ENCODE peak calls at places on chromosomes 11 and 22, in ten cellular contexts. R, F, C, N, E, Q, X, L, Y and H are unnamed samples.

GRCh38 chr11:133403900-133404299 is 128.4 kb downstream of the OPCML start:
- DNase-seq in R (no peak), F (no peak), C (peak; percentile 5), N (no peak), E (peak; percentile 23), Q (no peak), X (no peak), L (peak; percentile 22), Y (no peak), H (no peak)

GRCh38 chr11:85182437-85183109 is 444.6 kb downstream of the DLG2 start:
- DNase-seq in R (no peak), F (no peak), C (peak; percentile 66), N (peak; percentile 1), E (peak; percentile 53), Q (peak; percentile 14), X (peak; percentile 68), L (no peak), Y (no peak), H (no peak)

GRCh38 chr22:25953919-25954318 is 211.9 kb downstream of the MYO18B start:
- DNase-seq in R (no peak), F (no peak), C (no peak), N (no peak), E (no peak), Q (no peak), X (no peak), L (no peak), Y (no peak), H (no peak)

GRCh38 chr11:105899776-105900175 is 122.3 kb downstream of the MSANTD4 start:
- DNase-seq in R (no peak), F (no peak), C (no peak), N (no peak), E (no peak), Q (no peak), X (no peak), L (no peak), Y (no peak), H (no peak)

GRCh38 chr11:102683277-102683676 is 22.3 kb downstream of the MMP27 start:
- DNase-seq in R (no peak), F (no peak), C (no peak), N (no peak), E (no peak), Q (peak; percentile 6), X (no peak), L (no peak), Y (no peak), H (no peak)

GRCh38 chr11:43779306-43779705 is 98.8 kb downstream of the HSD17B12 start:
- DNase-seq in R (no peak), F (no peak), C (no peak), N (no peak), E (no peak), Q (peak; percentile 12), X (no peak), L (no peak), Y (no peak), H (no peak)

GRCh38 chr11:29293825-29294224 is 723.0 kb downstream of the KCNA4 start:
- DNase-seq in R (no peak), F (no peak), C (no peak), N (peak; percentile 44), E (no peak), Q (peak; percentile 75), X (peak; percentile 87), L (peak; percentile 35), Y (no peak), H (no peak)

GRCh38 chr11:132643239-132643638 is 889.1 kb downstream of the OPCML start:
- DNase-seq in R (no peak), F (no peak), C (no peak), N (no peak), E (no peak), Q (no peak), X (no peak), L (no peak), Y (no peak), H (no peak)

GRCh38 chr11:34427171-34427805 is 11.4 kb upstream of the CAT start:
- DNase-seq in R (no peak), F (no peak), C (no peak), N (peak; percentile 43), E (no peak), Q (peak; percentile 92), X (peak; percentile 85), L (peak; percentile 78), Y (no peak), H (no peak)

GRCh38 chr11:11882539-11882938 is 40.8 kb downstream of the USP47 start:
- DNase-seq in R (no peak), F (no peak), C (no peak), N (no peak), E (no peak), Q (no peak), X (no peak), L (no peak), Y (no peak), H (no peak)

GRCh38 chr11:125170001-125170405 is 5.5 kb downstream of the PKNOX2 start:
- DNase-seq in R (no peak), F (no peak), C (no peak), N (no peak), E (no peak), Q (no peak), X (no peak), L (no peak), Y (no peak), H (no peak)

GRCh38 chr11:118957549-118957948 is 1.5 kb downstream of the UPK2 start:
- DNase-seq in R (no peak), F (no peak), C (no peak), N (no peak), E (no peak), Q (no peak), X (no peak), L (no peak), Y (no peak), H (no peak)